ENCODE peak calls at places on chromosomes 7 and 10, in eight cellular contexts. A, G, W, K, N, I, R and X are unnamed samples.
A peak's percentile ranks its signal among the peaks of the same experiment; 100 is the strongest.

GRCh38 chr7:3218561-3219225 is 82.4 kb upstream of the SDK1 start:
- DNase-seq in I (no peak), R (no peak), K (no peak), W (no peak), G (no peak), A (no peak), N (no peak), X (no peak)

GRCh38 chr7:71633571-71634008 is 501.6 kb downstream of the GALNT17 start:
- DNase-seq in N (no peak), G (no peak), A (no peak), I (no peak), K (peak; percentile 79), R (peak; percentile 86), W (peak; percentile 98), X (no peak)

GRCh38 chr7:70539622-70540021 is 592.3 kb upstream of the GALNT17 start:
- DNase-seq in R (no peak), G (no peak), I (no peak), N (no peak), K (no peak), W (no peak), A (no peak), X (no peak)

GRCh38 chr7:90453259-90453891 is 16.1 kb upstream of the PTTG1IP2 start:
- DNase-seq in A (no peak), W (no peak), I (no peak), G (no peak), N (no peak), K (no peak), R (no peak), X (no peak)

GRCh38 chr7:794671-795329 is 37.5 kb upstream of the SUN1 start:
- DNase-seq in G (no peak), W (no peak), R (no peak), N (peak; percentile 51), A (no peak), I (no peak), K (no peak), X (no peak)

GRCh38 chr10:6512182-6512581 is 67.9 kb downstream of the PRKCQ start:
- DNase-seq in W (no peak), A (no peak), G (no peak), I (no peak), N (no peak), R (no peak), K (no peak), X (no peak)

GRCh38 chr7:25353191-25353590 is 124.9 kb upstream of the NPVF start:
- DNase-seq in G (no peak), I (no peak), N (no peak), A (no peak), R (no peak), K (no peak), W (peak; percentile 34), X (no peak)

GRCh38 chr7:55200441-55200840 is 164.7 kb upstream of the LANCL2 start:
- DNase-seq in K (no peak), N (no peak), A (no peak), W (no peak), I (peak; percentile 21), R (no peak), G (no peak), X (no peak)

GRCh38 chr10:58175990-58176910 is 91.4 kb downstream of the IPMK start:
- DNase-seq in W (peak; percentile 57), K (peak; percentile 64), I (no peak), N (no peak), A (no peak), R (peak; percentile 50), G (no peak), X (peak; percentile 59)

GRCh38 chr10:78461333-78461732 is 427.7 kb downstream of the RPS24 start:
- DNase-seq in W (no peak), R (no peak), I (no peak), G (no peak), A (no peak), K (peak; percentile 15), N (no peak), X (no peak)

GRCh38 chr7:134777470-134777869 is 2.0 kb upstream of the CALD1 start:
- DNase-seq in G (no peak), R (no peak), K (no peak), A (no peak), N (no peak), I (no peak), W (no peak), X (no peak)

GRCh38 chr7:115047968-115048720 is 126.2 kb downstream of the MDFIC start:
- DNase-seq in I (no peak), G (no peak), K (no peak), N (no peak), W (no peak), A (no peak), R (no peak), X (no peak)

GRCh38 chr10:70595566-70596016 is 7.0 kb downstream of the PRF1 start:
- DNase-seq in R (no peak), K (peak; percentile 39), A (no peak), I (no peak), G (no peak), W (no peak), N (no peak), X (peak; percentile 42)

GRCh38 chr10:97086530-97086929 is 99.2 kb downstream of the SLIT1 start:
- DNase-seq in A (no peak), K (no peak), W (no peak), G (no peak), R (no peak), N (no peak), I (no peak), X (no peak)

GRCh38 chr7:70674268-70675025 is 457.5 kb upstream of the GALNT17 start:
- DNase-seq in N (no peak), R (no peak), I (no peak), A (no peak), K (peak; percentile 76), G (no peak), W (peak; percentile 63), X (no peak)

GRCh38 chr10:9858816-9859215 is 1158.9 kb upstream of the CELF2 start:
- DNase-seq in N (no peak), A (no peak), R (no peak), K (no peak), G (no peak), W (no peak), I (no peak), X (no peak)

GRCh38 chr7:101746311-101746710 is 71.1 kb upstream of the CUX1 start:
- DNase-seq in W (no peak), G (peak; percentile 27), K (no peak), I (no peak), R (no peak), N (no peak), A (no peak), X (no peak)

GRCh38 chr7:154968336-154969001 is 34.5 kb downstream of the PAXIP1 start:
- DNase-seq in A (no peak), I (no peak), K (no peak), R (no peak), N (no peak), W (no peak), G (peak; percentile 49), X (no peak)
- H3K36me3 ChIP-seq in A (no peaks in the 10 kb centered on the region), I (peaks cover 51% of the 10 kb centered on the region), K (peaks cover 89% of the 10 kb centered on the region), R (no peaks in the 10 kb centered on the region), N (no peaks in the 10 kb centered on the region), W (peaks cover 22% of the 10 kb centered on the region), G (peaks cover 81% of the 10 kb centered on the region), X (peaks cover 5% of the 10 kb centered on the region)

DNA sequence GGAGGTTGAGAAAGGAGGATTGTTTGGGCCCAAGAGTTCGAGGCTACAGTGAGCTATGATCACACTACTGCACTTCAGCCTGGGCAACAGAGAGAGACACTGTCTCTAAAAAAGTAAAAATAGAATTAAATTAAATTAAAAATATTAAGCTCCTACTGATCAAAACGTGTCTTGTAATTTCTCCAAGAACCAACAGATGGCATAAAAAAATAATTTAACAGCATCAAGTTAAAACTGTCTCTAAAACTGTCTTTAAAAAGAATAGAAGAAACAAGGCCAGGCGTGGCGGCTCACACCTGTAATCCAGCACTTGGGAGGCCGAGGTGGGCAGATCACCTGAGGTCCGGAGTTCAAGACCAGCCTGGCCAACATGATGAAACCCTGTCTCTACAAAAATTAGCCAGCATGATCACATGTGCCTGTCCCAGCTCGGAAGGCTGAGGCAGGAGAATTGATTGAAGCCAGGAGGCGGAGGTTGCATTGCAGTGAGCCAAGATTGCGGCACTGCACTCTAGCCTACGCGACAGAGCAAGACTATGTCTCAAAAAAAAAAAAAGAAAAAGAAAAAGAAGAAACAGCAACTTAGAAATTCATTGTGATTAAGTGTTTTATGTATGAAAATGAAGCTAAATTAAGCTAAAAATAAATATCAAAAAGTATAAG is 24.5 kb downstream of the MTPAP start:
- DNase-seq in N (no peak), W (no peak), R (no peak), G (no peak), K (no peak), I (no peak), A (no peak), X (no peak)
- H3K36me3 ChIP-seq in N (no peaks in the 10 kb centered on the region), W (peaks cover 1% of the 10 kb centered on the region), R (no peaks in the 10 kb centered on the region), G (peaks cover 71% of the 10 kb centered on the region), K (peaks cover 67% of the 10 kb centered on the region), I (peaks cover 46% of the 10 kb centered on the region), A (peaks cover 11% of the 10 kb centered on the region), X (peaks cover 5% of the 10 kb centered on the region)

DNA sequence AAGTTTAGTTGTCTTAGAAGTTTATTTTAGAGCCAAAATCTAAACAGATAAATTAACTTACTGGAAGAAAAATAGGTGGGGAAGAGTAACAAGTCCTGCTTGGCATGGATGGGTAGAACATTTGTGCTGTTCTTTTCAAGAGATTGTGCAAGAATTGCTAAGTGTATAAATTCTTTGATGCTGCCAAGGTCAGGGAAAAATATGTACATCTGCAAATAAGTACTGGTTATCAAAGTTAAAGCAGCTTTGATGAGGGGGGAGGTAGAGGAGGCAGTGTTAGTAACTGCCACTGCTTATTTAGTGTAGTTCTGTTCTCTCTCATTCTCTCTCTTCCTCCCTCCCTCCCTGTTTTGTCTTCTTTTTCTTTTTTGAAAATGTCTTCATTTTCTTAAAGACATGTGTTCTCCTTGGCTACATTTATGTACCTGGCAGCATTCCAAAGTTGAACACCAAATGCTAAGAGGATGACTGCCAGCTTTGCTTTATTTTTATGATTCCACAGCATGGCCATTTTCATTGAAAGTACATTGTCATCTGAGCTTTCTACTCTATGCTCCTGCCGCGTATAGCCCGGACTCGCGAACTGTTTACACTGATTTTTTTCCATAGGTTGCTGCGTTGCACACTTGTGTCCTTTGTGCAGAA is 18.6 kb downstream of the CACNB2 start:
- DNase-seq in W (no peak), K (no peak), N (no peak), I (no peak), A (no peak), R (no peak), G (no peak), X (no peak)
- H3K36me3 ChIP-seq in W (no peaks in the 10 kb centered on the region), K (no peaks in the 10 kb centered on the region), N (no peaks in the 10 kb centered on the region), I (no peaks in the 10 kb centered on the region), A (no peaks in the 10 kb centered on the region), R (no peaks in the 10 kb centered on the region), G (no peaks in the 10 kb centered on the region), X (no peaks in the 10 kb centered on the region)

GRCh38 chr7:151135866-151136514 is 31.5 kb downstream of the GBX1 start:
- DNase-seq in I (no peak), N (no peak), R (no peak), G (peak; percentile 57), W (no peak), A (no peak), K (no peak), X (no peak)

GRCh38 chr7:151136515-151136908 is 31.0 kb downstream of the GBX1 start:
- DNase-seq in G (no peak), R (no peak), N (no peak), W (no peak), I (no peak), A (no peak), K (no peak), X (no peak)

GRCh38 chr7:151133986-151134742 is 33.3 kb downstream of the GBX1 start:
- DNase-seq in R (no peak), N (no peak), I (no peak), W (no peak), A (no peak), K (no peak), G (peak; percentile 64), X (no peak)

GRCh38 chr7:151134743-151135524 is 32.6 kb downstream of the GBX1 start:
- DNase-seq in G (peak; percentile 36), A (no peak), W (no peak), I (no peak), N (no peak), K (no peak), R (no peak), X (no peak)

GRCh38 chr7:151135525-151135845 is 32.0 kb downstream of the GBX1 start:
- DNase-seq in I (no peak), G (peak; percentile 27), R (no peak), N (no peak), A (no peak), K (no peak), W (no peak), X (no peak)
- H3K36me3 ChIP-seq in I (peaks cover 37% of the 10 kb centered on the region), G (peaks cover 100% of the 10 kb centered on the region), R (no peaks in the 10 kb centered on the region), N (no peaks in the 10 kb centered on the region), A (no peaks in the 10 kb centered on the region), K (peaks cover 47% of the 10 kb centered on the region), W (peaks cover 1% of the 10 kb centered on the region), X (no peaks in the 10 kb centered on the region)